ENCODE peak calls at places on chromosomes 11 and 22, in ten cellular contexts. One of them, this sample, is unnamed.

GRCh38 chr11:64355078-64355940 is 3.7 kb upstream of the RPS6KA4 start:
- DNase-seq in naive thymus-derived CD8-positive, alpha-beta T cell: no peak
- DNase-seq in NCI-H1105: no peak
- DNase-seq in MM.1S: no peak
- DNase-seq in stimulated activated naive CD8-positive, alpha-beta T cell treated with anti-CD3 and anti-CD28 coated beads, Interleukin-15, amount 100 ng/mL, for 72 hours: peak
- DNase-seq in NCI-H1092 treated with DMSO at 0.1 percent for 48 hours: peak
- DNase-seq in RWPE1: peak
- DNase-seq in pancreas: peak
- DNase-seq in NCI-H446 treated with DMSO at 0.1 percent for 48 hours: peak
- DNase-seq in IMR-90: peak
- DNase-seq in this sample: no peak

GRCh38 chr22:20179455-20180244 is 28.8 kb upstream of the CCDC188 start:
- DNase-seq in pancreas: no peak
- DNase-seq in stimulated activated naive CD8-positive, alpha-beta T cell treated with anti-CD3 and anti-CD28 coated beads, Interleukin-15, amount 100 ng/mL, for 72 hours: no peak
- DNase-seq in IMR-90: no peak
- DNase-seq in MM.1S: no peak
- DNase-seq in naive thymus-derived CD8-positive, alpha-beta T cell: no peak
- DNase-seq in NCI-H1092 treated with DMSO at 0.1 percent for 48 hours: no peak
- DNase-seq in NCI-H446 treated with DMSO at 0.1 percent for 48 hours: no peak
- DNase-seq in NCI-H1105: no peak
- DNase-seq in RWPE1: no peak
- DNase-seq in this sample: no peak

GRCh38 chr11:103327721-103328120 is 218.5 kb downstream of the DYNC2H1 start:
- DNase-seq in pancreas: no peak
- DNase-seq in stimulated activated naive CD8-positive, alpha-beta T cell treated with anti-CD3 and anti-CD28 coated beads, Interleukin-15, amount 100 ng/mL, for 72 hours: no peak
- DNase-seq in NCI-H1105: no peak
- DNase-seq in RWPE1: no peak
- DNase-seq in MM.1S: no peak
- DNase-seq in naive thymus-derived CD8-positive, alpha-beta T cell: no peak
- DNase-seq in NCI-H1092 treated with DMSO at 0.1 percent for 48 hours: no peak
- DNase-seq in NCI-H446 treated with DMSO at 0.1 percent for 48 hours: no peak
- DNase-seq in IMR-90: peak
- DNase-seq in this sample: no peak

GRCh38 chr11:20011294-20011951 is 148.9 kb downstream of the DBX1 start:
- DNase-seq in IMR-90: no peak
- DNase-seq in NCI-H446 treated with DMSO at 0.1 percent for 48 hours: no peak
- DNase-seq in NCI-H1105: no peak
- DNase-seq in naive thymus-derived CD8-positive, alpha-beta T cell: no peak
- DNase-seq in MM.1S: no peak
- DNase-seq in pancreas: no peak
- DNase-seq in stimulated activated naive CD8-positive, alpha-beta T cell treated with anti-CD3 and anti-CD28 coated beads, Interleukin-15, amount 100 ng/mL, for 72 hours: no peak
- DNase-seq in RWPE1: peak
- DNase-seq in NCI-H1092 treated with DMSO at 0.1 percent for 48 hours: peak
- DNase-seq in this sample: no peak

GRCh38 chr22:30481711-30482110 is 9.9 kb upstream of the SEC14L3 start:
- DNase-seq in stimulated activated naive CD8-positive, alpha-beta T cell treated with anti-CD3 and anti-CD28 coated beads, Interleukin-15, amount 100 ng/mL, for 72 hours: no peak
- DNase-seq in naive thymus-derived CD8-positive, alpha-beta T cell: no peak
- DNase-seq in NCI-H1105: no peak
- DNase-seq in NCI-H1092 treated with DMSO at 0.1 percent for 48 hours: no peak
- DNase-seq in MM.1S: no peak
- DNase-seq in pancreas: no peak
- DNase-seq in IMR-90: peak
- DNase-seq in NCI-H446 treated with DMSO at 0.1 percent for 48 hours: no peak
- DNase-seq in RWPE1: no peak
- DNase-seq in this sample: no peak

GRCh38 chr11:72736452-72737069 is 15.6 kb downstream of the ARAP1 start:
- DNase-seq in IMR-90: peak
- DNase-seq in NCI-H1092 treated with DMSO at 0.1 percent for 48 hours: no peak
- DNase-seq in MM.1S: no peak
- DNase-seq in NCI-H1105: no peak
- DNase-seq in RWPE1: peak
- DNase-seq in naive thymus-derived CD8-positive, alpha-beta T cell: peak
- DNase-seq in stimulated activated naive CD8-positive, alpha-beta T cell treated with anti-CD3 and anti-CD28 coated beads, Interleukin-15, amount 100 ng/mL, for 72 hours: peak
- DNase-seq in NCI-H446 treated with DMSO at 0.1 percent for 48 hours: no peak
- DNase-seq in pancreas: peak
- DNase-seq in this sample: peak

GRCh38 chr11:132039521-132039920 is 669.1 kb downstream of the NTM start:
- DNase-seq in NCI-H446 treated with DMSO at 0.1 percent for 48 hours: no peak
- DNase-seq in naive thymus-derived CD8-positive, alpha-beta T cell: no peak
- DNase-seq in NCI-H1092 treated with DMSO at 0.1 percent for 48 hours: no peak
- DNase-seq in pancreas: no peak
- DNase-seq in RWPE1: no peak
- DNase-seq in IMR-90: no peak
- DNase-seq in MM.1S: no peak
- DNase-seq in NCI-H1105: no peak
- DNase-seq in stimulated activated naive CD8-positive, alpha-beta T cell treated with anti-CD3 and anti-CD28 coated beads, Interleukin-15, amount 100 ng/mL, for 72 hours: no peak
- DNase-seq in this sample: no peak

GRCh38 chr11:76626266-76626665 is 44.3 kb downstream of the LRRC32 start:
- DNase-seq in IMR-90: no peak
- DNase-seq in NCI-H446 treated with DMSO at 0.1 percent for 48 hours: no peak
- DNase-seq in NCI-H1105: no peak
- DNase-seq in naive thymus-derived CD8-positive, alpha-beta T cell: no peak
- DNase-seq in stimulated activated naive CD8-positive, alpha-beta T cell treated with anti-CD3 and anti-CD28 coated beads, Interleukin-15, amount 100 ng/mL, for 72 hours: no peak
- DNase-seq in MM.1S: no peak
- DNase-seq in NCI-H1092 treated with DMSO at 0.1 percent for 48 hours: no peak
- DNase-seq in pancreas: no peak
- DNase-seq in RWPE1: no peak
- DNase-seq in this sample: no peak

GRCh38 chr11:95413761-95414160 is 182.8 kb upstream of the SESN3 start:
- DNase-seq in stimulated activated naive CD8-positive, alpha-beta T cell treated with anti-CD3 and anti-CD28 coated beads, Interleukin-15, amount 100 ng/mL, for 72 hours: no peak
- DNase-seq in pancreas: no peak
- DNase-seq in naive thymus-derived CD8-positive, alpha-beta T cell: no peak
- DNase-seq in RWPE1: no peak
- DNase-seq in MM.1S: no peak
- DNase-seq in NCI-H446 treated with DMSO at 0.1 percent for 48 hours: no peak
- DNase-seq in NCI-H1105: no peak
- DNase-seq in NCI-H1092 treated with DMSO at 0.1 percent for 48 hours: no peak
- DNase-seq in IMR-90: no peak
- DNase-seq in this sample: no peak

GRCh38 chr22:48968201-48968959 is 859.3 kb downstream of the BRD1 start:
- DNase-seq in RWPE1: no peak
- DNase-seq in IMR-90: no peak
- DNase-seq in NCI-H1105: peak
- DNase-seq in NCI-H1092 treated with DMSO at 0.1 percent for 48 hours: no peak
- DNase-seq in stimulated activated naive CD8-positive, alpha-beta T cell treated with anti-CD3 and anti-CD28 coated beads, Interleukin-15, amount 100 ng/mL, for 72 hours: peak
- DNase-seq in naive thymus-derived CD8-positive, alpha-beta T cell: no peak
- DNase-seq in NCI-H446 treated with DMSO at 0.1 percent for 48 hours: no peak
- DNase-seq in pancreas: no peak
- DNase-seq in MM.1S: peak
- DNase-seq in this sample: no peak

GRCh38 chr22:49548356-49549202 is 279.1 kb downstream of the BRD1 start:
- DNase-seq in NCI-H1105: no peak
- DNase-seq in naive thymus-derived CD8-positive, alpha-beta T cell: no peak
- DNase-seq in NCI-H1092 treated with DMSO at 0.1 percent for 48 hours: no peak
- DNase-seq in MM.1S: no peak
- DNase-seq in RWPE1: no peak
- DNase-seq in IMR-90: no peak
- DNase-seq in stimulated activated naive CD8-positive, alpha-beta T cell treated with anti-CD3 and anti-CD28 coated beads, Interleukin-15, amount 100 ng/mL, for 72 hours: no peak
- DNase-seq in NCI-H446 treated with DMSO at 0.1 percent for 48 hours: no peak
- DNase-seq in pancreas: no peak
- DNase-seq in this sample: no peak

GRCh38 chr22:24768537-24769374 is 5.8 kb downstream of the PIWIL3 start:
- DNase-seq in RWPE1: peak
- DNase-seq in MM.1S: peak
- DNase-seq in IMR-90: peak
- DNase-seq in naive thymus-derived CD8-positive, alpha-beta T cell: peak
- DNase-seq in stimulated activated naive CD8-positive, alpha-beta T cell treated with anti-CD3 and anti-CD28 coated beads, Interleukin-15, amount 100 ng/mL, for 72 hours: peak
- DNase-seq in pancreas: peak
- DNase-seq in NCI-H1092 treated with DMSO at 0.1 percent for 48 hours: peak
- DNase-seq in NCI-H446 treated with DMSO at 0.1 percent for 48 hours: peak
- DNase-seq in NCI-H1105: no peak
- DNase-seq in this sample: peak

GRCh38 chr11:120680322-120680721 is 168.8 kb downstream of the GRIK4 start:
- DNase-seq in NCI-H1105: no peak
- DNase-seq in IMR-90: no peak
- DNase-seq in MM.1S: no peak
- DNase-seq in pancreas: no peak
- DNase-seq in NCI-H446 treated with DMSO at 0.1 percent for 48 hours: no peak
- DNase-seq in NCI-H1092 treated with DMSO at 0.1 percent for 48 hours: no peak
- DNase-seq in naive thymus-derived CD8-positive, alpha-beta T cell: no peak
- DNase-seq in stimulated activated naive CD8-positive, alpha-beta T cell treated with anti-CD3 and anti-CD28 coated beads, Interleukin-15, amount 100 ng/mL, for 72 hours: no peak
- DNase-seq in RWPE1: no peak
- DNase-seq in this sample: no peak

GRCh38 chr11:894575-895201 is 15.9 kb downstream of the CHID1 start:
- DNase-seq in stimulated activated naive CD8-positive, alpha-beta T cell treated with anti-CD3 and anti-CD28 coated beads, Interleukin-15, amount 100 ng/mL, for 72 hours: no peak
- DNase-seq in naive thymus-derived CD8-positive, alpha-beta T cell: no peak
- DNase-seq in NCI-H1105: no peak
- DNase-seq in NCI-H446 treated with DMSO at 0.1 percent for 48 hours: no peak
- DNase-seq in MM.1S: no peak
- DNase-seq in IMR-90: no peak
- DNase-seq in pancreas: no peak
- DNase-seq in RWPE1: no peak
- DNase-seq in NCI-H1092 treated with DMSO at 0.1 percent for 48 hours: no peak
- DNase-seq in this sample: no peak

GRCh38 chr11:32427935-32428664 is 7.2 kb downstream of the WT1 start:
- DNase-seq in NCI-H446 treated with DMSO at 0.1 percent for 48 hours: no peak
- DNase-seq in pancreas: no peak
- DNase-seq in IMR-90: no peak
- DNase-seq in NCI-H1105: no peak
- DNase-seq in MM.1S: no peak
- DNase-seq in NCI-H1092 treated with DMSO at 0.1 percent for 48 hours: no peak
- DNase-seq in naive thymus-derived CD8-positive, alpha-beta T cell: no peak
- DNase-seq in RWPE1: no peak
- DNase-seq in stimulated activated naive CD8-positive, alpha-beta T cell treated with anti-CD3 and anti-CD28 coated beads, Interleukin-15, amount 100 ng/mL, for 72 hours: no peak
- DNase-seq in this sample: no peak

GRCh38 chr22:42065408-42066132 is 5.0 kb downstream of the NAGA start:
- DNase-seq in NCI-H446 treated with DMSO at 0.1 percent for 48 hours: no peak
- DNase-seq in MM.1S: no peak
- DNase-seq in stimulated activated naive CD8-positive, alpha-beta T cell treated with anti-CD3 and anti-CD28 coated beads, Interleukin-15, amount 100 ng/mL, for 72 hours: no peak
- DNase-seq in naive thymus-derived CD8-positive, alpha-beta T cell: no peak
- DNase-seq in NCI-H1092 treated with DMSO at 0.1 percent for 48 hours: no peak
- DNase-seq in IMR-90: no peak
- DNase-seq in RWPE1: no peak
- DNase-seq in pancreas: no peak
- DNase-seq in NCI-H1105: no peak
- DNase-seq in this sample: no peak

GRCh38 chr22:47386812-47387510 is 624.5 kb downstream of the TBC1D22A start:
- DNase-seq in stimulated activated naive CD8-positive, alpha-beta T cell treated with anti-CD3 and anti-CD28 coated beads, Interleukin-15, amount 100 ng/mL, for 72 hours: no peak
- DNase-seq in naive thymus-derived CD8-positive, alpha-beta T cell: no peak
- DNase-seq in MM.1S: no peak
- DNase-seq in NCI-H1092 treated with DMSO at 0.1 percent for 48 hours: no peak
- DNase-seq in IMR-90: no peak
- DNase-seq in NCI-H446 treated with DMSO at 0.1 percent for 48 hours: no peak
- DNase-seq in pancreas: no peak
- DNase-seq in NCI-H1105: no peak
- DNase-seq in RWPE1: no peak
- DNase-seq in this sample: no peak

GRCh38 chr11:66749091-66749490 is 20.1 kb upstream of the SPTBN2 start:
- DNase-seq in NCI-H446 treated with DMSO at 0.1 percent for 48 hours: peak
- DNase-seq in NCI-H1092 treated with DMSO at 0.1 percent for 48 hours: peak
- DNase-seq in IMR-90: no peak
- DNase-seq in stimulated activated naive CD8-positive, alpha-beta T cell treated with anti-CD3 and anti-CD28 coated beads, Interleukin-15, amount 100 ng/mL, for 72 hours: no peak
- DNase-seq in RWPE1: no peak
- DNase-seq in naive thymus-derived CD8-positive, alpha-beta T cell: no peak
- DNase-seq in MM.1S: no peak
- DNase-seq in pancreas: no peak
- DNase-seq in NCI-H1105: peak
- DNase-seq in this sample: no peak

GRCh38 chr11:16000065-16000464 is 356.3 kb downstream of the SOX6 start:
- DNase-seq in stimulated activated naive CD8-positive, alpha-beta T cell treated with anti-CD3 and anti-CD28 coated beads, Interleukin-15, amount 100 ng/mL, for 72 hours: no peak
- DNase-seq in MM.1S: no peak
- DNase-seq in IMR-90: peak
- DNase-seq in pancreas: no peak
- DNase-seq in NCI-H1092 treated with DMSO at 0.1 percent for 48 hours: no peak
- DNase-seq in NCI-H1105: no peak
- DNase-seq in NCI-H446 treated with DMSO at 0.1 percent for 48 hours: no peak
- DNase-seq in naive thymus-derived CD8-positive, alpha-beta T cell: no peak
- DNase-seq in RWPE1: no peak
- DNase-seq in this sample: no peak

GRCh38 chr22:21796863-21797262 is 61.3 kb upstream of the YPEL1 start:
- DNase-seq in NCI-H1105: no peak
- DNase-seq in pancreas: peak
- DNase-seq in IMR-90: no peak
- DNase-seq in stimulated activated naive CD8-positive, alpha-beta T cell treated with anti-CD3 and anti-CD28 coated beads, Interleukin-15, amount 100 ng/mL, for 72 hours: no peak
- DNase-seq in NCI-H446 treated with DMSO at 0.1 percent for 48 hours: no peak
- DNase-seq in naive thymus-derived CD8-positive, alpha-beta T cell: no peak
- DNase-seq in RWPE1: no peak
- DNase-seq in NCI-H1092 treated with DMSO at 0.1 percent for 48 hours: no peak
- DNase-seq in MM.1S: no peak
- DNase-seq in this sample: no peak

This sample was measured in immature natural killer cell.